ENCODE peak calls at places on chromosomes 1 and 21, in ten cellular contexts. One of them, this sample, is unnamed.

GRCh38 chr1:869499-870244 is 54.1 kb upstream of the SAMD11 start:
- DNase-seq in breast epithelium: peak; percentile 73
- DNase-seq in sigmoid colon: peak; percentile 77
- DNase-seq in HCT116: peak; percentile 26
- DNase-seq in suprapubic skin: no peak
- DNase-seq in Panc1: no peak
- DNase-seq in spleen: peak; percentile 96
- DNase-seq in stomach: peak; percentile 81
- DNase-seq in K562: peak; percentile 88
- DNase-seq in endothelial cell of umbilical vein: peak; percentile 39
- DNase-seq in this sample: peak; percentile 77

GRCh38 chr1:151047925-151048644 is 534 bp downstream of the C1orf56 start:
- DNase-seq in breast epithelium: peak; percentile 69
- DNase-seq in sigmoid colon: peak; percentile 89
- DNase-seq in HCT116: no peak
- DNase-seq in suprapubic skin: peak; percentile 84
- DNase-seq in Panc1: no peak
- DNase-seq in spleen: peak; percentile 93
- DNase-seq in stomach: peak; percentile 77
- DNase-seq in K562: no peak
- DNase-seq in endothelial cell of umbilical vein: peak; percentile 84
- DNase-seq in this sample: peak; percentile 76

GRCh38 chr1:247147781-247148180 is 24.0 kb downstream of the ZNF124 start:
- DNase-seq in breast epithelium: no peak
- DNase-seq in sigmoid colon: no peak
- DNase-seq in HCT116: no peak
- DNase-seq in suprapubic skin: no peak
- DNase-seq in Panc1: no peak
- DNase-seq in spleen: no peak
- DNase-seq in stomach: no peak
- DNase-seq in K562: no peak
- DNase-seq in endothelial cell of umbilical vein: no peak
- DNase-seq in this sample: no peak

GRCh38 chr1:214303538-214303937 is 22.6 kb downstream of the SMYD2 start:
- DNase-seq in breast epithelium: no peak
- DNase-seq in sigmoid colon: no peak
- DNase-seq in HCT116: no peak
- DNase-seq in suprapubic skin: no peak
- DNase-seq in Panc1: no peak
- DNase-seq in spleen: peak; percentile 57
- DNase-seq in stomach: no peak
- DNase-seq in K562: no peak
- DNase-seq in endothelial cell of umbilical vein: no peak
- DNase-seq in this sample: no peak

GRCh38 chr1:32729254-32730046 is 26.9 kb upstream of the SYNC start:
- DNase-seq in breast epithelium: no peak
- DNase-seq in sigmoid colon: no peak
- DNase-seq in HCT116: no peak
- DNase-seq in suprapubic skin: no peak
- DNase-seq in Panc1: no peak
- DNase-seq in spleen: no peak
- DNase-seq in stomach: no peak
- DNase-seq in K562: no peak
- DNase-seq in endothelial cell of umbilical vein: no peak
- DNase-seq in this sample: no peak

GRCh38 chr1:67616394-67616985 is 68.5 kb upstream of the GADD45A start:
- DNase-seq in breast epithelium: no peak
- DNase-seq in sigmoid colon: no peak
- DNase-seq in HCT116: no peak
- DNase-seq in suprapubic skin: no peak
- DNase-seq in Panc1: no peak
- DNase-seq in spleen: no peak
- DNase-seq in stomach: no peak
- DNase-seq in K562: no peak
- DNase-seq in endothelial cell of umbilical vein: peak; percentile 24
- DNase-seq in this sample: no peak

GRCh38 chr21:45893166-45894106 is 88.1 kb upstream of the COL6A1 start:
- DNase-seq in breast epithelium: no peak
- DNase-seq in sigmoid colon: no peak
- DNase-seq in HCT116: no peak
- DNase-seq in suprapubic skin: no peak
- DNase-seq in Panc1: no peak
- DNase-seq in spleen: peak; percentile 77
- DNase-seq in stomach: no peak
- DNase-seq in K562: no peak
- DNase-seq in endothelial cell of umbilical vein: no peak
- DNase-seq in this sample: no peak

GRCh38 chr1:204962742-204963632 is 80.0 kb upstream of the CNTN2 start:
- DNase-seq in breast epithelium: no peak
- DNase-seq in sigmoid colon: no peak
- DNase-seq in HCT116: no peak
- DNase-seq in suprapubic skin: no peak
- DNase-seq in Panc1: no peak
- DNase-seq in spleen: no peak
- DNase-seq in stomach: no peak
- DNase-seq in K562: no peak
- DNase-seq in endothelial cell of umbilical vein: no peak
- DNase-seq in this sample: no peak

GRCh38 chr1:28509705-28510349 is 4.0 kb downstream of the RCC1 start:
- DNase-seq in breast epithelium: no peak
- DNase-seq in sigmoid colon: no peak
- DNase-seq in HCT116: no peak
- DNase-seq in suprapubic skin: no peak
- DNase-seq in Panc1: no peak
- DNase-seq in spleen: no peak
- DNase-seq in stomach: no peak
- DNase-seq in K562: no peak
- DNase-seq in endothelial cell of umbilical vein: no peak
- DNase-seq in this sample: no peak

GRCh38 chr1:154839691-154840090 is 30.4 kb downstream of the KCNN3 start:
- DNase-seq in breast epithelium: no peak
- DNase-seq in sigmoid colon: no peak
- DNase-seq in HCT116: no peak
- DNase-seq in suprapubic skin: no peak
- DNase-seq in Panc1: no peak
- DNase-seq in spleen: no peak
- DNase-seq in stomach: no peak
- DNase-seq in K562: no peak
- DNase-seq in endothelial cell of umbilical vein: no peak
- DNase-seq in this sample: no peak

GRCh38 chr1:42931911-42932422 is 26.7 kb downstream of the SLC2A1 start:
- DNase-seq in breast epithelium: peak; percentile 72
- DNase-seq in sigmoid colon: peak; percentile 70
- DNase-seq in HCT116: no peak
- DNase-seq in suprapubic skin: peak; percentile 81
- DNase-seq in Panc1: no peak
- DNase-seq in spleen: peak; percentile 97
- DNase-seq in stomach: peak; percentile 83
- DNase-seq in K562: peak; percentile 57
- DNase-seq in endothelial cell of umbilical vein: no peak
- DNase-seq in this sample: peak; percentile 91

GRCh38 chr1:46053734-46054133 is 78.7 kb downstream of the PIK3R3 start:
- DNase-seq in breast epithelium: no peak
- DNase-seq in sigmoid colon: no peak
- DNase-seq in HCT116: no peak
- DNase-seq in suprapubic skin: no peak
- DNase-seq in Panc1: no peak
- DNase-seq in spleen: no peak
- DNase-seq in stomach: no peak
- DNase-seq in K562: no peak
- DNase-seq in endothelial cell of umbilical vein: no peak
- DNase-seq in this sample: no peak

GRCh38 chr1:24323281-24323680 is 4.1 kb downstream of the GRHL3 start:
- DNase-seq in breast epithelium: no peak
- DNase-seq in sigmoid colon: no peak
- DNase-seq in HCT116: no peak
- DNase-seq in suprapubic skin: no peak
- DNase-seq in Panc1: no peak
- DNase-seq in spleen: no peak
- DNase-seq in stomach: no peak
- DNase-seq in K562: no peak
- DNase-seq in endothelial cell of umbilical vein: no peak
- DNase-seq in this sample: no peak

GRCh38 chr1:24694380-24694843 is 50.8 kb upstream of the CLIC4 start:
- DNase-seq in breast epithelium: no peak
- DNase-seq in sigmoid colon: peak; percentile 71
- DNase-seq in HCT116: no peak
- DNase-seq in suprapubic skin: no peak
- DNase-seq in Panc1: no peak
- DNase-seq in spleen: no peak
- DNase-seq in stomach: no peak
- DNase-seq in K562: no peak
- DNase-seq in endothelial cell of umbilical vein: no peak
- DNase-seq in this sample: no peak

GRCh38 chr1:116983112-116983511 is 18.4 kb upstream of the CD101 start:
- DNase-seq in breast epithelium: no peak
- DNase-seq in sigmoid colon: no peak
- DNase-seq in HCT116: no peak
- DNase-seq in suprapubic skin: no peak
- DNase-seq in Panc1: no peak
- DNase-seq in spleen: no peak
- DNase-seq in stomach: no peak
- DNase-seq in K562: no peak
- DNase-seq in endothelial cell of umbilical vein: no peak
- DNase-seq in this sample: no peak

GRCh38 chr1:34199927-34200326 is 23.2 kb downstream of the C1orf94 start:
- DNase-seq in breast epithelium: no peak
- DNase-seq in sigmoid colon: no peak
- DNase-seq in HCT116: peak; percentile 27
- DNase-seq in suprapubic skin: no peak
- DNase-seq in Panc1: no peak
- DNase-seq in spleen: no peak
- DNase-seq in stomach: no peak
- DNase-seq in K562: no peak
- DNase-seq in endothelial cell of umbilical vein: no peak
- DNase-seq in this sample: no peak

GRCh38 chr21:39161064-39161463 is 22.2 kb downstream of the PSMG1 start:
- DNase-seq in breast epithelium: no peak
- DNase-seq in sigmoid colon: no peak
- DNase-seq in HCT116: no peak
- DNase-seq in suprapubic skin: no peak
- DNase-seq in Panc1: no peak
- DNase-seq in spleen: no peak
- DNase-seq in stomach: no peak
- DNase-seq in K562: peak; percentile 39
- DNase-seq in endothelial cell of umbilical vein: peak; percentile 6
- DNase-seq in this sample: no peak

GRCh38 chr1:41504126-41505035 is 19.9 kb upstream of the EDN2 start:
- DNase-seq in breast epithelium: no peak
- DNase-seq in sigmoid colon: no peak
- DNase-seq in HCT116: peak; percentile 63
- DNase-seq in suprapubic skin: no peak
- DNase-seq in Panc1: no peak
- DNase-seq in spleen: no peak
- DNase-seq in stomach: no peak
- DNase-seq in K562: no peak
- DNase-seq in endothelial cell of umbilical vein: no peak
- DNase-seq in this sample: no peak

GRCh38 chr1:31372961-31373896 is at the start of gene FABP3:
- DNase-seq in breast epithelium: peak; percentile 64
- DNase-seq in sigmoid colon: peak; percentile 90
- DNase-seq in HCT116: no peak
- DNase-seq in suprapubic skin: peak; percentile 92
- DNase-seq in Panc1: no peak
- DNase-seq in spleen: peak; percentile 81
- DNase-seq in stomach: peak; percentile 81
- DNase-seq in K562: peak; percentile 86
- DNase-seq in endothelial cell of umbilical vein: peak; percentile 52
- DNase-seq in this sample: peak; percentile 88
- TF ChIP-seq POLR2AphosphoS5 in breast epithelium: no peak
- TF ChIP-seq POLR2AphosphoS5 in sigmoid colon: no peak
- TF ChIP-seq POLR2AphosphoS5 in HCT116: no peak
- TF ChIP-seq POLR2AphosphoS5 in suprapubic skin: no peak
- TF ChIP-seq POLR2AphosphoS5 in Panc1: no peak
- TF ChIP-seq POLR2AphosphoS5 in spleen: peak; percentile 65
- TF ChIP-seq POLR2AphosphoS5 in stomach: peak; percentile 31
- TF ChIP-seq POLR2AphosphoS5 in K562: no peak
- TF ChIP-seq POLR2AphosphoS5 in endothelial cell of umbilical vein: peak; percentile 47
- TF ChIP-seq POLR2AphosphoS5 in this sample: peak; percentile 30

GRCh38 chr1:229736376-229736775 is 110.3 kb downstream of the URB2 start:
- DNase-seq in breast epithelium: no peak
- DNase-seq in sigmoid colon: no peak
- DNase-seq in HCT116: no peak
- DNase-seq in suprapubic skin: no peak
- DNase-seq in Panc1: no peak
- DNase-seq in spleen: no peak
- DNase-seq in stomach: no peak
- DNase-seq in K562: no peak
- DNase-seq in endothelial cell of umbilical vein: no peak
- DNase-seq in this sample: no peak

DNA sequence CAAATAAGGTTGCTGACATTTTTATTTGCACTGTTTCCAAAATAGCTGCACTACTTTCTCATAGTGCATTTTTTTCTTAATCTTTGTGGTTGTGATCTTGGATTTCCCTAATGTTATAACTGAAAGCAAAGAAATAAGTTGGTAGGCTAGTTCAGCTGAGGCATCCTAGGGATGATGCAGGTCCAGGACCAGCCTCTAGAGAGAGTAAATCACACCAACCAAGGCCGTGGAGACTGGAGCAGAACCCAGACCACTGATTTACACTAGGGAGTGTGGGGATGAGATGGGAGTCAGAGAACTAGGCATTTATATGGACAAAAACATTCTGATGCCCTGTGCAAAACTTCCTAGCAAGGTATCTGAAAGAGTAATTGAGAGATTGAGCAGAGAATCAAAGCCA is 104.5 kb downstream of the URB2 start:
- DNase-seq in breast epithelium: no peak
- DNase-seq in sigmoid colon: no peak
- DNase-seq in HCT116: no peak
- DNase-seq in suprapubic skin: no peak
- DNase-seq in Panc1: no peak
- DNase-seq in spleen: no peak
- DNase-seq in stomach: no peak
- DNase-seq in K562: no peak
- DNase-seq in endothelial cell of umbilical vein: no peak
- DNase-seq in this sample: no peak
- TF ChIP-seq CTCF in breast epithelium: no peak
- TF ChIP-seq CTCF in sigmoid colon: no peak
- TF ChIP-seq CTCF in HCT116: no peak
- TF ChIP-seq CTCF in suprapubic skin: no peak
- TF ChIP-seq CTCF in Panc1: no peak
- TF ChIP-seq CTCF in spleen: no peak
- TF ChIP-seq CTCF in stomach: no peak
- TF ChIP-seq CTCF in K562: no peak
- TF ChIP-seq CTCF in endothelial cell of umbilical vein: no peak
- TF ChIP-seq CTCF in this sample: no peak

GRCh38 chr1:203663294-203663693 is 36.7 kb downstream of the ATP2B4 start:
- DNase-seq in breast epithelium: no peak
- DNase-seq in sigmoid colon: no peak
- DNase-seq in HCT116: peak; percentile 70
- DNase-seq in suprapubic skin: no peak
- DNase-seq in Panc1: peak; percentile 89
- DNase-seq in spleen: no peak
- DNase-seq in stomach: no peak
- DNase-seq in K562: no peak
- DNase-seq in endothelial cell of umbilical vein: peak; percentile 48
- DNase-seq in this sample: no peak
- TF ChIP-seq POLR2AphosphoS5 in breast epithelium: no peak
- TF ChIP-seq POLR2AphosphoS5 in sigmoid colon: no peak
- TF ChIP-seq POLR2AphosphoS5 in HCT116: no peak
- TF ChIP-seq POLR2AphosphoS5 in suprapubic skin: no peak
- TF ChIP-seq POLR2AphosphoS5 in Panc1: no peak
- TF ChIP-seq POLR2AphosphoS5 in spleen: no peak
- TF ChIP-seq POLR2AphosphoS5 in stomach: peak; percentile 47
- TF ChIP-seq POLR2AphosphoS5 in K562: no peak
- TF ChIP-seq POLR2AphosphoS5 in endothelial cell of umbilical vein: no peak
- TF ChIP-seq POLR2AphosphoS5 in this sample: peak; percentile 16

GRCh38 chr1:20732071-20732587 is 374 bp downstream of the SH2D5 start:
- DNase-seq in breast epithelium: no peak
- DNase-seq in sigmoid colon: no peak
- DNase-seq in HCT116: no peak
- DNase-seq in suprapubic skin: no peak
- DNase-seq in Panc1: peak; percentile 67
- DNase-seq in spleen: peak; percentile 88
- DNase-seq in stomach: peak; percentile 62
- DNase-seq in K562: no peak
- DNase-seq in endothelial cell of umbilical vein: peak; percentile 46
- DNase-seq in this sample: peak; percentile 47
- TF ChIP-seq CTCF in breast epithelium: no peak
- TF ChIP-seq CTCF in sigmoid colon: no peak
- TF ChIP-seq CTCF in HCT116: no peak
- TF ChIP-seq CTCF in suprapubic skin: no peak
- TF ChIP-seq CTCF in Panc1: no peak
- TF ChIP-seq CTCF in spleen: no peak
- TF ChIP-seq CTCF in stomach: no peak
- TF ChIP-seq CTCF in K562: no peak
- TF ChIP-seq CTCF in endothelial cell of umbilical vein: no peak
- TF ChIP-seq CTCF in this sample: no peak